ENCODE peak calls at places on chromosomes 1 and 21, in five cellular contexts. Z is HCEC 1CT, B is kidney tubule cell, G is pancreas, D is NCI-H1092. Q is an unnamed sample.

GRCh38 chr21:37429356-37429755 is 62.8 kb downstream of the DYRK1A start:
- DNase-seq in Z (no peak), B (no peak), G (no peak), D (no peak), Q (no peak)

GRCh38 chr1:39034114-39034654 is 8.0 kb downstream of the NDUFS5 start:
- DNase-seq in Z (no peak), B (no peak), G (no peak), D (no peak), Q (no peak)

GRCh38 chr1:242870944-242871343 is 346.4 kb upstream of the PLD5 start:
- DNase-seq in Z (no peak), B (no peak), G (no peak), D (no peak), Q (no peak)

GRCh38 chr1:10211805-10212405 is 1.5 kb downstream of the KIF1B start:
- DNase-seq in Z (peak), B (peak), G (peak), D (no peak), Q (no peak)

GRCh38 chr1:16020325-16020724 is 1.5 kb upstream of the CLCNKA start:
- DNase-seq in Z (no peak), B (no peak), G (no peak), D (no peak), Q (no peak)

GRCh38 chr1:26159113-26160039 is 497 bp downstream of the FAM110D start:
- DNase-seq in Z (no peak), B (no peak), G (no peak), D (no peak), Q (no peak)

GRCh38 chr1:178607718-178608408 is 95.0 kb downstream of the TEX35 start:
- DNase-seq in Z (peak), B (peak), G (no peak), D (no peak), Q (no peak)

GRCh38 chr1:154198756-154199562 is 7.1 kb upstream of the TPM3 start:
- DNase-seq in Z (peak), B (peak), G (no peak), D (peak), Q (peak)

GRCh38 chr1:46667782-46668760 is at the start of gene ATPAF1:
- DNase-seq in Z (peak), B (peak), G (peak), D (peak), Q (peak)

GRCh38 chr1:155698382-155699038 is 9.6 kb downstream of the DAP3 start:
- DNase-seq in Z (peak), B (peak), G (no peak), D (no peak), Q (no peak)